ENCODE peak calls at places on chromosomes 13 and 19, in eight cellular contexts. One of them, this sample, is unnamed.

GRCh38 chr13:113854238-113855011 is 9.5 kb downstream of the GAS6 start:
- DNase-seq in heart right ventricle: no peak
- DNase-seq in uterus: peak; percentile 13
- DNase-seq in ovary: peak; percentile 35
- DNase-seq in heart left ventricle: peak; percentile 70
- DNase-seq in cardiac fibroblast: peak; percentile 68
- DNase-seq in neural crest cell: no peak
- DNase-seq in H9: peak; percentile 29
- DNase-seq in this sample: no peak

GRCh38 chr19:11639602-11640471 is 42.6 kb downstream of the ZNF627 start:
- DNase-seq in H9: peak; percentile 98
- DNase-seq in uterus: peak; percentile 95
- DNase-seq in heart left ventricle: peak; percentile 93
- DNase-seq in neural crest cell: peak; percentile 98
- DNase-seq in ovary: peak; percentile 95
- DNase-seq in heart right ventricle: peak; percentile 96
- DNase-seq in cardiac fibroblast: peak; percentile 91
- DNase-seq in this sample: peak; percentile 100

GRCh38 chr13:76975863-76976262 is 16.0 kb upstream of the CLN5 start:
- DNase-seq in ovary: no peak
- DNase-seq in uterus: no peak
- DNase-seq in neural crest cell: no peak
- DNase-seq in heart left ventricle: no peak
- DNase-seq in cardiac fibroblast: no peak
- DNase-seq in heart right ventricle: no peak
- DNase-seq in H9: no peak
- DNase-seq in this sample: no peak

GRCh38 chr13:114116734-114117133 is 15.7 kb downstream of the RASA3 start:
- DNase-seq in H9: no peak
- DNase-seq in heart left ventricle: no peak
- DNase-seq in ovary: no peak
- DNase-seq in heart right ventricle: no peak
- DNase-seq in uterus: peak; percentile 3
- DNase-seq in cardiac fibroblast: no peak
- DNase-seq in neural crest cell: no peak
- DNase-seq in this sample: no peak

GRCh38 chr19:7292950-7293794 is 1.0 kb downstream of the INSR start:
- DNase-seq in ovary: peak; percentile 53
- DNase-seq in H9: peak; percentile 33
- DNase-seq in cardiac fibroblast: peak; percentile 3
- DNase-seq in uterus: peak; percentile 45
- DNase-seq in neural crest cell: peak; percentile 16
- DNase-seq in heart right ventricle: peak; percentile 52
- DNase-seq in heart left ventricle: peak; percentile 40
- DNase-seq in this sample: peak; percentile 39

GRCh38 chr13:106599875-106600797 is 32.2 kb upstream of the ARGLU1 start:
- DNase-seq in cardiac fibroblast: peak; percentile 71
- DNase-seq in neural crest cell: no peak
- DNase-seq in heart left ventricle: peak; percentile 39
- DNase-seq in ovary: peak; percentile 20
- DNase-seq in H9: no peak
- DNase-seq in uterus: no peak
- DNase-seq in heart right ventricle: no peak
- DNase-seq in this sample: no peak

GRCh38 chr19:10508707-10509106 is 5.6 kb upstream of the KEAP1 start:
- DNase-seq in neural crest cell: no peak
- DNase-seq in H9: no peak
- DNase-seq in ovary: no peak
- DNase-seq in uterus: no peak
- DNase-seq in heart left ventricle: no peak
- DNase-seq in heart right ventricle: no peak
- DNase-seq in cardiac fibroblast: peak; percentile 30
- DNase-seq in this sample: no peak

GRCh38 chr13:87094646-87095045 is 576.5 kb upstream of the SLITRK5 start:
- DNase-seq in cardiac fibroblast: no peak
- DNase-seq in H9: no peak
- DNase-seq in heart left ventricle: no peak
- DNase-seq in heart right ventricle: no peak
- DNase-seq in uterus: no peak
- DNase-seq in neural crest cell: no peak
- DNase-seq in ovary: no peak
- DNase-seq in this sample: no peak

GRCh38 chr13:49610176-49610575 is 18.1 kb upstream of the ARL11 start:
- DNase-seq in cardiac fibroblast: no peak
- DNase-seq in heart right ventricle: no peak
- DNase-seq in H9: no peak
- DNase-seq in neural crest cell: no peak
- DNase-seq in uterus: no peak
- DNase-seq in ovary: no peak
- DNase-seq in heart left ventricle: peak; percentile 27
- DNase-seq in this sample: no peak

GRCh38 chr13:71218960-71219359 is 648.0 kb downstream of the DACH1 start:
- DNase-seq in uterus: no peak
- DNase-seq in heart left ventricle: no peak
- DNase-seq in neural crest cell: no peak
- DNase-seq in H9: no peak
- DNase-seq in ovary: no peak
- DNase-seq in heart right ventricle: no peak
- DNase-seq in cardiac fibroblast: no peak
- DNase-seq in this sample: peak; percentile 65

GRCh38 chr13:69010789-69011188 is 1096.8 kb upstream of the ATXN8OS start:
- DNase-seq in heart left ventricle: no peak
- DNase-seq in uterus: no peak
- DNase-seq in neural crest cell: no peak
- DNase-seq in ovary: no peak
- DNase-seq in heart right ventricle: no peak
- DNase-seq in cardiac fibroblast: no peak
- DNase-seq in H9: no peak
- DNase-seq in this sample: no peak

GRCh38 chr19:9323557-9323918 is 441 bp upstream of the ZNF559 start:
- DNase-seq in heart left ventricle: peak; percentile 83
- DNase-seq in heart right ventricle: peak; percentile 41
- DNase-seq in H9: peak; percentile 80
- DNase-seq in uterus: peak; percentile 76
- DNase-seq in cardiac fibroblast: peak; percentile 94
- DNase-seq in ovary: peak; percentile 71
- DNase-seq in neural crest cell: no peak
- DNase-seq in this sample: peak; percentile 84

GRCh38 chr19:9321338-9321737 is 2.6 kb upstream of the ZNF559 start:
- DNase-seq in neural crest cell: no peak
- DNase-seq in heart left ventricle: no peak
- DNase-seq in heart right ventricle: no peak
- DNase-seq in H9: no peak
- DNase-seq in ovary: no peak
- DNase-seq in cardiac fibroblast: no peak
- DNase-seq in uterus: no peak
- DNase-seq in this sample: no peak

GRCh38 chr19:9324584-9324962 is 594 bp downstream of the ZNF559 start:
- DNase-seq in cardiac fibroblast: no peak
- DNase-seq in ovary: no peak
- DNase-seq in neural crest cell: no peak
- DNase-seq in H9: no peak
- DNase-seq in heart right ventricle: no peak
- DNase-seq in uterus: no peak
- DNase-seq in heart left ventricle: no peak
- DNase-seq in this sample: no peak

GRCh38 chr19:9329999-9330398 is 6.0 kb downstream of the ZNF559 start:
- DNase-seq in neural crest cell: no peak
- DNase-seq in ovary: no peak
- DNase-seq in cardiac fibroblast: no peak
- DNase-seq in H9: no peak
- DNase-seq in uterus: no peak
- DNase-seq in heart left ventricle: no peak
- DNase-seq in heart right ventricle: no peak
- DNase-seq in this sample: no peak

GRCh38 chr19:9323919-9324583 is at the start of gene ZNF559:
- DNase-seq in uterus: peak; percentile 92
- DNase-seq in H9: peak; percentile 95
- DNase-seq in heart left ventricle: peak; percentile 93
- DNase-seq in neural crest cell: peak; percentile 96
- DNase-seq in heart right ventricle: peak; percentile 96
- DNase-seq in cardiac fibroblast: peak; percentile 98
- DNase-seq in ovary: peak; percentile 93
- DNase-seq in this sample: peak; percentile 96
- TF ChIP-seq CTCF in uterus: peak; percentile 8
- TF ChIP-seq CTCF in H9: peak; percentile 59
- TF ChIP-seq CTCF in heart left ventricle: peak; percentile 4
- TF ChIP-seq CTCF in neural crest cell: peak; percentile 67
- TF ChIP-seq CTCF in heart right ventricle: peak; percentile 26
- TF ChIP-seq CTCF in cardiac fibroblast: peak; percentile 31
- TF ChIP-seq CTCF in ovary: peak; percentile 45
- TF ChIP-seq CTCF in this sample: peak; percentile 23

GRCh38 chr19:14786421-14786851 is 8.1 kb upstream of the ADGRE2 start:
- DNase-seq in uterus: no peak
- DNase-seq in heart right ventricle: peak; percentile 21
- DNase-seq in neural crest cell: peak; percentile 52
- DNase-seq in cardiac fibroblast: no peak
- DNase-seq in heart left ventricle: no peak
- DNase-seq in H9: peak; percentile 81
- DNase-seq in ovary: no peak
- DNase-seq in this sample: peak; percentile 79
- TF ChIP-seq CTCF in uterus: peak; percentile 20
- TF ChIP-seq CTCF in heart right ventricle: peak; percentile 56
- TF ChIP-seq CTCF in neural crest cell: peak; percentile 76
- TF ChIP-seq CTCF in cardiac fibroblast: peak; percentile 71
- TF ChIP-seq CTCF in heart left ventricle: peak; percentile 41
- TF ChIP-seq CTCF in H9: peak; percentile 95
- TF ChIP-seq CTCF in ovary: no peak
- TF ChIP-seq CTCF in this sample: peak; percentile 79

GRCh38 chr19:5719961-5720790 is at the start of the genes CATSPERD and LONP1:
- DNase-seq in cardiac fibroblast: peak; percentile 99
- DNase-seq in ovary: peak; percentile 98
- DNase-seq in heart left ventricle: peak; percentile 98
- DNase-seq in neural crest cell: peak; percentile 99
- DNase-seq in heart right ventricle: peak; percentile 98
- DNase-seq in uterus: peak; percentile 97
- DNase-seq in H9: peak; percentile 98
- DNase-seq in this sample: peak; percentile 99
- TF ChIP-seq CTCF in cardiac fibroblast: peak; percentile 95
- TF ChIP-seq CTCF in ovary: peak; percentile 99
- TF ChIP-seq CTCF in heart left ventricle: peak; percentile 86
- TF ChIP-seq CTCF in neural crest cell: peak; percentile 84
- TF ChIP-seq CTCF in heart right ventricle: peak; percentile 99
- TF ChIP-seq CTCF in uterus: peak; percentile 94
- TF ChIP-seq CTCF in H9: peak; percentile 78
- TF ChIP-seq CTCF in this sample: peak; percentile 66

GRCh38 chr13:97573011-97573410 is 139.0 kb downstream of the RAP2A start:
- DNase-seq in cardiac fibroblast: no peak
- DNase-seq in H9: no peak
- DNase-seq in neural crest cell: no peak
- DNase-seq in heart left ventricle: no peak
- DNase-seq in heart right ventricle: no peak
- DNase-seq in ovary: no peak
- DNase-seq in uterus: no peak
- DNase-seq in this sample: no peak

GRCh38 chr13:97577026-97577425 is 143.1 kb downstream of the RAP2A start:
- DNase-seq in heart right ventricle: no peak
- DNase-seq in ovary: no peak
- DNase-seq in cardiac fibroblast: no peak
- DNase-seq in uterus: no peak
- DNase-seq in neural crest cell: no peak
- DNase-seq in H9: no peak
- DNase-seq in heart left ventricle: no peak
- DNase-seq in this sample: no peak

DNA sequence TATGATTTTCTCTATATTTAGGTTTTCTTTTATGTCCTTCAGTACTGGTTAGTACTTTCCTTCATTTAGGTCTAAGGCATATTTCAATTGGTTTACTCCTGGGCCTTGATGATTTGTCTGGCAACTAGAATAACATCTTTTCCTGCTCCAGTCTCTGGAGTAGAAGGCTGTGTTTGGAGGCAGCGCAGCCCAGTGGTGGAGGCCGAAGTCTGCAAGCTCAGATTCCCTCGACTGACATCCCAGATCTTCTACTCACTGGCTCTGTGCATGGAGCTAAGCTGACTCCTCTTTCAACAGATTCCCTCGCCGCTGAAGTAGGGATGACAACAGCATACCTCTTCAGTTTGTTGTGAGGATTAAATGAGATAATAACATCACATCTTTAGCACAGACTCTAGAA is 141.0 kb downstream of the RAP2A start:
- DNase-seq in cardiac fibroblast: peak; percentile 62
- DNase-seq in neural crest cell: no peak
- DNase-seq in heart left ventricle: peak; percentile 16
- DNase-seq in heart right ventricle: peak; percentile 27
- DNase-seq in H9: peak; percentile 72
- DNase-seq in uterus: no peak
- DNase-seq in ovary: no peak
- DNase-seq in this sample: peak; percentile 78
- TF ChIP-seq CTCF in cardiac fibroblast: peak; percentile 74
- TF ChIP-seq CTCF in neural crest cell: peak; percentile 39
- TF ChIP-seq CTCF in heart left ventricle: peak; percentile 13
- TF ChIP-seq CTCF in heart right ventricle: peak; percentile 63
- TF ChIP-seq CTCF in H9: peak; percentile 62
- TF ChIP-seq CTCF in uterus: no peak
- TF ChIP-seq CTCF in ovary: no peak
- TF ChIP-seq CTCF in this sample: peak; percentile 68

GRCh38 chr19:41893899-41894298 is 10.9 kb downstream of the ARHGEF1 start:
- DNase-seq in uterus: no peak
- DNase-seq in H9: no peak
- DNase-seq in cardiac fibroblast: peak; percentile 32
- DNase-seq in heart right ventricle: no peak
- DNase-seq in neural crest cell: no peak
- DNase-seq in ovary: no peak
- DNase-seq in heart left ventricle: no peak
- DNase-seq in this sample: peak; percentile 63
- TF ChIP-seq CTCF in uterus: no peak
- TF ChIP-seq CTCF in H9: no peak
- TF ChIP-seq CTCF in cardiac fibroblast: peak; percentile 4
- TF ChIP-seq CTCF in heart right ventricle: no peak
- TF ChIP-seq CTCF in neural crest cell: no peak
- TF ChIP-seq CTCF in ovary: no peak
- TF ChIP-seq CTCF in heart left ventricle: no peak
- TF ChIP-seq CTCF in this sample: peak; percentile 29

DNA sequence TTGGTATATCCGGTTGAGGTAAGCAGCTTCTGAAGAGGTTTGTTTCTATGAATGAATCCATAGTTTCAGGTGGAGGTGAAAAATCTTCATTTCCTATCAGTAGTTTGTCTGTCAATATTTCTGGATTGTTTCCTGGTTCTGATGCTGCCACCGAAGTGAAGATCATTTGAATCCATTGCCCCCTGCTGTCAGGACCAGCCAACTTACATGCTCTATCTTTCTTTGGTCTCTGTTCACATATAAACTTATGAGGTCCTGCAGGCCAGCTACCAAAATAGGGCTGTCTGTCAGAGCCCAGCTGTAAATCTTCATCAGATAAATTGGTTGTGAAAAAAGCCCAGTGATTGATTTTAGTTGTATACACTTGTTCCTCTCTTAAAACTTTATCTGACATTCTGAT is 15.2 kb upstream of the N4BP2L1 start:
- DNase-seq in neural crest cell: no peak
- DNase-seq in heart right ventricle: no peak
- DNase-seq in cardiac fibroblast: peak; percentile 44
- DNase-seq in heart left ventricle: no peak
- DNase-seq in ovary: no peak
- DNase-seq in uterus: no peak
- DNase-seq in H9: no peak
- DNase-seq in this sample: peak; percentile 46
- TF ChIP-seq CTCF in neural crest cell: peak; percentile 42
- TF ChIP-seq CTCF in heart right ventricle: peak; percentile 45
- TF ChIP-seq CTCF in cardiac fibroblast: peak; percentile 17
- TF ChIP-seq CTCF in heart left ventricle: no peak
- TF ChIP-seq CTCF in ovary: no peak
- TF ChIP-seq CTCF in uterus: peak; percentile 10
- TF ChIP-seq CTCF in H9: no peak
- TF ChIP-seq CTCF in this sample: peak; percentile 22

This sample was measured in GM23338.